ENCODE peak calls at places on chromosomes 16 and 17, in six cellular contexts. One of them, this sample, is unnamed.

GRCh38 chr17:2123467-2124251 is 68.8 kb downstream of the HIC1 start:
- DNase-seq in T follicular helper cell: no peak
- DNase-seq in heart right ventricle: peak; percentile 19
- DNase-seq in HEK293T: no peak
- DNase-seq in NCI-H2081 treated with DMSO at 0.1 percent for 48 hours: no peak
- DNase-seq in activated T-helper 1 cell treated with anti-CD3 and anti-CD28 coated beads, Interleukin-2, amount 50 U/mL, for 16 hours: no peak
- DNase-seq in this sample: no peak

GRCh38 chr17:37082461-37082860 is 133.7 kb downstream of the AATF start:
- DNase-seq in T follicular helper cell: no peak
- DNase-seq in heart right ventricle: no peak
- DNase-seq in HEK293T: no peak
- DNase-seq in NCI-H2081 treated with DMSO at 0.1 percent for 48 hours: no peak
- DNase-seq in activated T-helper 1 cell treated with anti-CD3 and anti-CD28 coated beads, Interleukin-2, amount 50 U/mL, for 16 hours: no peak
- DNase-seq in this sample: no peak

GRCh38 chr17:78315355-78316114 is 44.3 kb downstream of the SOCS3 start:
- DNase-seq in T follicular helper cell: peak; percentile 21
- DNase-seq in heart right ventricle: peak; percentile 75
- DNase-seq in HEK293T: no peak
- DNase-seq in NCI-H2081 treated with DMSO at 0.1 percent for 48 hours: peak; percentile 19
- DNase-seq in activated T-helper 1 cell treated with anti-CD3 and anti-CD28 coated beads, Interleukin-2, amount 50 U/mL, for 16 hours: peak; percentile 27
- DNase-seq in this sample: no peak

GRCh38 chr16:74224828-74225227 is 71.8 kb upstream of the PSMD7 start:
- DNase-seq in T follicular helper cell: no peak
- DNase-seq in heart right ventricle: no peak
- DNase-seq in HEK293T: no peak
- DNase-seq in NCI-H2081 treated with DMSO at 0.1 percent for 48 hours: no peak
- DNase-seq in activated T-helper 1 cell treated with anti-CD3 and anti-CD28 coated beads, Interleukin-2, amount 50 U/mL, for 16 hours: no peak
- DNase-seq in this sample: no peak

GRCh38 chr17:83126275-83126930 is 47.0 kb downstream of the METRNL start:
- DNase-seq in T follicular helper cell: no peak
- DNase-seq in heart right ventricle: no peak
- DNase-seq in HEK293T: no peak
- DNase-seq in NCI-H2081 treated with DMSO at 0.1 percent for 48 hours: no peak
- DNase-seq in activated T-helper 1 cell treated with anti-CD3 and anti-CD28 coated beads, Interleukin-2, amount 50 U/mL, for 16 hours: no peak
- DNase-seq in this sample: no peak

GRCh38 chr16:85944572-85945423 is 45.8 kb downstream of the IRF8 start:
- DNase-seq in T follicular helper cell: no peak
- DNase-seq in heart right ventricle: no peak
- DNase-seq in HEK293T: no peak
- DNase-seq in NCI-H2081 treated with DMSO at 0.1 percent for 48 hours: no peak
- DNase-seq in activated T-helper 1 cell treated with anti-CD3 and anti-CD28 coated beads, Interleukin-2, amount 50 U/mL, for 16 hours: no peak
- DNase-seq in this sample: no peak

GRCh38 chr16:66254751-66255150 is 111.7 kb upstream of the CDH5 start:
- DNase-seq in T follicular helper cell: no peak
- DNase-seq in heart right ventricle: no peak
- DNase-seq in HEK293T: no peak
- DNase-seq in NCI-H2081 treated with DMSO at 0.1 percent for 48 hours: no peak
- DNase-seq in activated T-helper 1 cell treated with anti-CD3 and anti-CD28 coated beads, Interleukin-2, amount 50 U/mL, for 16 hours: no peak
- DNase-seq in this sample: no peak

GRCh38 chr16:17414421-17414820 is 56.3 kb downstream of the XYLT1 start:
- DNase-seq in T follicular helper cell: no peak
- DNase-seq in heart right ventricle: no peak
- DNase-seq in HEK293T: no peak
- DNase-seq in NCI-H2081 treated with DMSO at 0.1 percent for 48 hours: no peak
- DNase-seq in activated T-helper 1 cell treated with anti-CD3 and anti-CD28 coated beads, Interleukin-2, amount 50 U/mL, for 16 hours: no peak
- DNase-seq in this sample: no peak

GRCh38 chr17:9307313-9307998 is 268.2 kb downstream of the STX8 start:
- DNase-seq in T follicular helper cell: no peak
- DNase-seq in heart right ventricle: no peak
- DNase-seq in HEK293T: no peak
- DNase-seq in NCI-H2081 treated with DMSO at 0.1 percent for 48 hours: no peak
- DNase-seq in activated T-helper 1 cell treated with anti-CD3 and anti-CD28 coated beads, Interleukin-2, amount 50 U/mL, for 16 hours: no peak
- DNase-seq in this sample: no peak

GRCh38 chr16:72990003-72990521 is 57.9 kb downstream of the ZFHX3 start:
- DNase-seq in T follicular helper cell: no peak
- DNase-seq in heart right ventricle: peak; percentile 36
- DNase-seq in HEK293T: peak; percentile 42
- DNase-seq in NCI-H2081 treated with DMSO at 0.1 percent for 48 hours: no peak
- DNase-seq in activated T-helper 1 cell treated with anti-CD3 and anti-CD28 coated beads, Interleukin-2, amount 50 U/mL, for 16 hours: no peak
- DNase-seq in this sample: no peak

GRCh38 chr17:61517843-61518606 is 65.8 kb downstream of the TBX4 start:
- DNase-seq in T follicular helper cell: no peak
- DNase-seq in heart right ventricle: no peak
- DNase-seq in HEK293T: peak; percentile 28
- DNase-seq in NCI-H2081 treated with DMSO at 0.1 percent for 48 hours: no peak
- DNase-seq in activated T-helper 1 cell treated with anti-CD3 and anti-CD28 coated beads, Interleukin-2, amount 50 U/mL, for 16 hours: no peak
- DNase-seq in this sample: no peak

GRCh38 chr17:80035937-80036714 is at the start of gene CCDC40:
- DNase-seq in T follicular helper cell: peak; percentile 73
- DNase-seq in heart right ventricle: peak; percentile 85
- DNase-seq in HEK293T: peak; percentile 92
- DNase-seq in NCI-H2081 treated with DMSO at 0.1 percent for 48 hours: peak; percentile 36
- DNase-seq in activated T-helper 1 cell treated with anti-CD3 and anti-CD28 coated beads, Interleukin-2, amount 50 U/mL, for 16 hours: peak; percentile 63
- DNase-seq in this sample: peak; percentile 85

GRCh38 chr17:7586673-7587419 is 3.0 kb downstream of the SOX15 start:
- DNase-seq in T follicular helper cell: no peak
- DNase-seq in heart right ventricle: peak; percentile 38
- DNase-seq in HEK293T: peak; percentile 61
- DNase-seq in NCI-H2081 treated with DMSO at 0.1 percent for 48 hours: no peak
- DNase-seq in activated T-helper 1 cell treated with anti-CD3 and anti-CD28 coated beads, Interleukin-2, amount 50 U/mL, for 16 hours: no peak
- DNase-seq in this sample: no peak

GRCh38 chr17:30950669-30951399 is 20.0 kb upstream of the RNF135 start:
- DNase-seq in T follicular helper cell: no peak
- DNase-seq in heart right ventricle: peak; percentile 85
- DNase-seq in HEK293T: no peak
- DNase-seq in NCI-H2081 treated with DMSO at 0.1 percent for 48 hours: peak; percentile 34
- DNase-seq in activated T-helper 1 cell treated with anti-CD3 and anti-CD28 coated beads, Interleukin-2, amount 50 U/mL, for 16 hours: no peak
- DNase-seq in this sample: no peak

GRCh38 chr16:2597560-2597902 is 59.7 kb downstream of the PDPK1 start:
- DNase-seq in T follicular helper cell: no peak
- DNase-seq in heart right ventricle: no peak
- DNase-seq in HEK293T: no peak
- DNase-seq in NCI-H2081 treated with DMSO at 0.1 percent for 48 hours: no peak
- DNase-seq in activated T-helper 1 cell treated with anti-CD3 and anti-CD28 coated beads, Interleukin-2, amount 50 U/mL, for 16 hours: no peak
- DNase-seq in this sample: no peak

GRCh38 chr16:54890381-54890780 is 40.3 kb upstream of the IRX5 start:
- DNase-seq in T follicular helper cell: no peak
- DNase-seq in heart right ventricle: no peak
- DNase-seq in HEK293T: no peak
- DNase-seq in NCI-H2081 treated with DMSO at 0.1 percent for 48 hours: no peak
- DNase-seq in activated T-helper 1 cell treated with anti-CD3 and anti-CD28 coated beads, Interleukin-2, amount 50 U/mL, for 16 hours: no peak
- DNase-seq in this sample: no peak

GRCh38 chr17:81514735-81515529 is 2.3 kb upstream of the ACTG1 start:
- DNase-seq in T follicular helper cell: peak; percentile 43
- DNase-seq in heart right ventricle: peak; percentile 84
- DNase-seq in HEK293T: peak; percentile 63
- DNase-seq in NCI-H2081 treated with DMSO at 0.1 percent for 48 hours: no peak
- DNase-seq in activated T-helper 1 cell treated with anti-CD3 and anti-CD28 coated beads, Interleukin-2, amount 50 U/mL, for 16 hours: peak; percentile 64
- DNase-seq in this sample: peak; percentile 54

GRCh38 chr16:86982912-86983311 is 334.3 kb downstream of the C16orf95 start:
- DNase-seq in T follicular helper cell: no peak
- DNase-seq in heart right ventricle: no peak
- DNase-seq in HEK293T: no peak
- DNase-seq in NCI-H2081 treated with DMSO at 0.1 percent for 48 hours: no peak
- DNase-seq in activated T-helper 1 cell treated with anti-CD3 and anti-CD28 coated beads, Interleukin-2, amount 50 U/mL, for 16 hours: no peak
- DNase-seq in this sample: no peak

GRCh38 chr17:17606416-17607000 is 15.0 kb upstream of the PEMT start:
- DNase-seq in T follicular helper cell: no peak
- DNase-seq in heart right ventricle: no peak
- DNase-seq in HEK293T: no peak
- DNase-seq in NCI-H2081 treated with DMSO at 0.1 percent for 48 hours: no peak
- DNase-seq in activated T-helper 1 cell treated with anti-CD3 and anti-CD28 coated beads, Interleukin-2, amount 50 U/mL, for 16 hours: no peak
- DNase-seq in this sample: no peak

GRCh38 chr16:89134269-89134668 is 37.3 kb upstream of the CDH15 start:
- DNase-seq in T follicular helper cell: no peak
- DNase-seq in heart right ventricle: no peak
- DNase-seq in HEK293T: no peak
- DNase-seq in NCI-H2081 treated with DMSO at 0.1 percent for 48 hours: no peak
- DNase-seq in activated T-helper 1 cell treated with anti-CD3 and anti-CD28 coated beads, Interleukin-2, amount 50 U/mL, for 16 hours: no peak
- DNase-seq in this sample: no peak

GRCh38 chr17:64028874-64029464 is 8.5 kb upstream of the ICAM2 start:
- DNase-seq in T follicular helper cell: peak; percentile 60
- DNase-seq in heart right ventricle: peak; percentile 60
- DNase-seq in HEK293T: peak; percentile 71
- DNase-seq in NCI-H2081 treated with DMSO at 0.1 percent for 48 hours: no peak
- DNase-seq in activated T-helper 1 cell treated with anti-CD3 and anti-CD28 coated beads, Interleukin-2, amount 50 U/mL, for 16 hours: peak; percentile 45
- DNase-seq in this sample: peak; percentile 69

GRCh38 chr17:15414502-15415348 is 52.7 kb downstream of the CDRT4 start:
- DNase-seq in T follicular helper cell: no peak
- DNase-seq in heart right ventricle: peak; percentile 71
- DNase-seq in HEK293T: no peak
- DNase-seq in NCI-H2081 treated with DMSO at 0.1 percent for 48 hours: no peak
- DNase-seq in activated T-helper 1 cell treated with anti-CD3 and anti-CD28 coated beads, Interleukin-2, amount 50 U/mL, for 16 hours: no peak
- DNase-seq in this sample: no peak

GRCh38 chr16:24113115-24113745 is 142.9 kb upstream of the CACNG3 start:
- DNase-seq in T follicular helper cell: no peak
- DNase-seq in heart right ventricle: no peak
- DNase-seq in HEK293T: no peak
- DNase-seq in NCI-H2081 treated with DMSO at 0.1 percent for 48 hours: no peak
- DNase-seq in activated T-helper 1 cell treated with anti-CD3 and anti-CD28 coated beads, Interleukin-2, amount 50 U/mL, for 16 hours: no peak
- DNase-seq in this sample: no peak

GRCh38 chr16:12172343-12172742 is 195.8 kb downstream of the SNX29 start:
- DNase-seq in T follicular helper cell: no peak
- DNase-seq in heart right ventricle: no peak
- DNase-seq in HEK293T: no peak
- DNase-seq in NCI-H2081 treated with DMSO at 0.1 percent for 48 hours: no peak
- DNase-seq in activated T-helper 1 cell treated with anti-CD3 and anti-CD28 coated beads, Interleukin-2, amount 50 U/mL, for 16 hours: no peak
- DNase-seq in this sample: no peak

GRCh38 chr16:11556945-11557720 is 29.6 kb downstream of the LITAF start:
- DNase-seq in T follicular helper cell: no peak
- DNase-seq in heart right ventricle: no peak
- DNase-seq in HEK293T: no peak
- DNase-seq in NCI-H2081 treated with DMSO at 0.1 percent for 48 hours: no peak
- DNase-seq in activated T-helper 1 cell treated with anti-CD3 and anti-CD28 coated beads, Interleukin-2, amount 50 U/mL, for 16 hours: no peak
- DNase-seq in this sample: no peak